ENCODE peak calls at places on chromosomes 4 and X, in seven cellular contexts. One of them, this sample, is unnamed.

GRCh38 chr4:79882806-79883205 is 190.2 kb downstream of the ANTXR2 start:
- DNase-seq in ovary: no peak
- DNase-seq in lower leg skin: no peak
- DNase-seq in endodermal cell: no peak
- DNase-seq in dorsolateral prefrontal cortex: no peak
- DNase-seq in HCT116: no peak
- DNase-seq in AG10803: peak
- DNase-seq in this sample: no peak

GRCh38 chr4:147408189-147408588 is 72.7 kb upstream of the EDNRA start:
- DNase-seq in dorsolateral prefrontal cortex: no peak
- DNase-seq in HCT116: no peak
- DNase-seq in ovary: peak
- DNase-seq in AG10803: no peak
- DNase-seq in lower leg skin: no peak
- DNase-seq in endodermal cell: no peak
- DNase-seq in this sample: no peak

GRCh38 chr4:24664956-24665355 is 80.6 kb upstream of the DHX15 start:
- DNase-seq in ovary: no peak
- DNase-seq in dorsolateral prefrontal cortex: no peak
- DNase-seq in AG10803: peak
- DNase-seq in endodermal cell: peak
- DNase-seq in lower leg skin: no peak
- DNase-seq in HCT116: no peak
- DNase-seq in this sample: no peak

GRCh38 chr4:141416219-141416618 is 195.5 kb downstream of the ZNF330 start:
- DNase-seq in endodermal cell: no peak
- DNase-seq in HCT116: no peak
- DNase-seq in ovary: no peak
- DNase-seq in AG10803: peak
- DNase-seq in dorsolateral prefrontal cortex: no peak
- DNase-seq in lower leg skin: no peak
- DNase-seq in this sample: no peak

GRCh38 chr4:100682477-100683218 is 164.8 kb upstream of the EMCN start:
- DNase-seq in ovary: no peak
- DNase-seq in HCT116: no peak
- DNase-seq in endodermal cell: no peak
- DNase-seq in AG10803: no peak
- DNase-seq in dorsolateral prefrontal cortex: no peak
- DNase-seq in lower leg skin: no peak
- DNase-seq in this sample: no peak

GRCh38 chr4:170705907-170706306 is 616.2 kb upstream of the AADAT start:
- DNase-seq in dorsolateral prefrontal cortex: no peak
- DNase-seq in AG10803: no peak
- DNase-seq in ovary: no peak
- DNase-seq in HCT116: no peak
- DNase-seq in lower leg skin: no peak
- DNase-seq in endodermal cell: no peak
- DNase-seq in this sample: no peak

GRCh38 chrX:78199851-78200250 is 60.4 kb upstream of the TAF9B start:
- DNase-seq in dorsolateral prefrontal cortex: no peak
- DNase-seq in ovary: no peak
- DNase-seq in lower leg skin: no peak
- DNase-seq in endodermal cell: no peak
- DNase-seq in HCT116: peak
- DNase-seq in AG10803: peak
- DNase-seq in this sample: peak

GRCh38 chr4:20544645-20545044 is 155.6 kb upstream of the PACRGL start:
- DNase-seq in ovary: no peak
- DNase-seq in lower leg skin: no peak
- DNase-seq in dorsolateral prefrontal cortex: no peak
- DNase-seq in endodermal cell: no peak
- DNase-seq in AG10803: peak
- DNase-seq in HCT116: peak
- DNase-seq in this sample: peak

GRCh38 chr4:124941267-124941666 is 228.7 kb upstream of the ANKRD50 start:
- DNase-seq in dorsolateral prefrontal cortex: no peak
- DNase-seq in lower leg skin: no peak
- DNase-seq in HCT116: peak
- DNase-seq in ovary: no peak
- DNase-seq in endodermal cell: no peak
- DNase-seq in AG10803: no peak
- DNase-seq in this sample: no peak

GRCh38 chr4:41044791-41045190 is 169.6 kb downstream of the APBB2 start:
- DNase-seq in HCT116: no peak
- DNase-seq in dorsolateral prefrontal cortex: no peak
- DNase-seq in endodermal cell: no peak
- DNase-seq in ovary: no peak
- DNase-seq in AG10803: no peak
- DNase-seq in lower leg skin: no peak
- DNase-seq in this sample: no peak

GRCh38 chr4:41039312-41039711 is 175.0 kb downstream of the APBB2 start:
- DNase-seq in endodermal cell: no peak
- DNase-seq in lower leg skin: no peak
- DNase-seq in HCT116: no peak
- DNase-seq in ovary: no peak
- DNase-seq in dorsolateral prefrontal cortex: no peak
- DNase-seq in AG10803: no peak
- DNase-seq in this sample: no peak

GRCh38 chr4:41038304-41038703 is 176.0 kb downstream of the APBB2 start:
- DNase-seq in endodermal cell: no peak
- DNase-seq in ovary: no peak
- DNase-seq in dorsolateral prefrontal cortex: no peak
- DNase-seq in HCT116: no peak
- DNase-seq in lower leg skin: no peak
- DNase-seq in AG10803: no peak
- DNase-seq in this sample: no peak

GRCh38 chr4:41041541-41041940 is 172.8 kb downstream of the APBB2 start:
- DNase-seq in dorsolateral prefrontal cortex: no peak
- DNase-seq in endodermal cell: no peak
- DNase-seq in AG10803: no peak
- DNase-seq in ovary: no peak
- DNase-seq in lower leg skin: no peak
- DNase-seq in HCT116: no peak
- DNase-seq in this sample: no peak

GRCh38 chr4:41044165-41044564 is 170.2 kb downstream of the APBB2 start:
- DNase-seq in HCT116: peak
- DNase-seq in ovary: no peak
- DNase-seq in endodermal cell: no peak
- DNase-seq in AG10803: no peak
- DNase-seq in dorsolateral prefrontal cortex: no peak
- DNase-seq in lower leg skin: no peak
- DNase-seq in this sample: no peak
- TF ChIP-seq CTCF in HCT116: peak
- TF ChIP-seq CTCF in ovary: no peak
- TF ChIP-seq CTCF in endodermal cell: peak
- TF ChIP-seq CTCF in AG10803: no peak
- TF ChIP-seq CTCF in dorsolateral prefrontal cortex: no peak
- TF ChIP-seq CTCF in lower leg skin: no peak
- TF ChIP-seq CTCF in this sample: no peak

GRCh38 chr4:10016169-10016568 is 5.1 kb downstream of the SLC2A9 start:
- DNase-seq in lower leg skin: no peak
- DNase-seq in dorsolateral prefrontal cortex: no peak
- DNase-seq in ovary: no peak
- DNase-seq in endodermal cell: no peak
- DNase-seq in HCT116: no peak
- DNase-seq in AG10803: no peak
- DNase-seq in this sample: no peak

GRCh38 chr4:10017037-10017893 is 4.0 kb downstream of the SLC2A9 start:
- DNase-seq in dorsolateral prefrontal cortex: no peak
- DNase-seq in endodermal cell: no peak
- DNase-seq in HCT116: no peak
- DNase-seq in ovary: no peak
- DNase-seq in AG10803: no peak
- DNase-seq in lower leg skin: no peak
- DNase-seq in this sample: no peak

GRCh38 chr4:10013722-10014121 is 7.6 kb downstream of the SLC2A9 start:
- DNase-seq in ovary: no peak
- DNase-seq in lower leg skin: no peak
- DNase-seq in dorsolateral prefrontal cortex: no peak
- DNase-seq in endodermal cell: peak
- DNase-seq in HCT116: peak
- DNase-seq in AG10803: peak
- DNase-seq in this sample: peak

GRCh38 chr4:10011885-10012284 is 9.4 kb downstream of the SLC2A9 start:
- DNase-seq in lower leg skin: no peak
- DNase-seq in dorsolateral prefrontal cortex: no peak
- DNase-seq in HCT116: no peak
- DNase-seq in ovary: no peak
- DNase-seq in AG10803: no peak
- DNase-seq in endodermal cell: no peak
- DNase-seq in this sample: no peak

DNA sequence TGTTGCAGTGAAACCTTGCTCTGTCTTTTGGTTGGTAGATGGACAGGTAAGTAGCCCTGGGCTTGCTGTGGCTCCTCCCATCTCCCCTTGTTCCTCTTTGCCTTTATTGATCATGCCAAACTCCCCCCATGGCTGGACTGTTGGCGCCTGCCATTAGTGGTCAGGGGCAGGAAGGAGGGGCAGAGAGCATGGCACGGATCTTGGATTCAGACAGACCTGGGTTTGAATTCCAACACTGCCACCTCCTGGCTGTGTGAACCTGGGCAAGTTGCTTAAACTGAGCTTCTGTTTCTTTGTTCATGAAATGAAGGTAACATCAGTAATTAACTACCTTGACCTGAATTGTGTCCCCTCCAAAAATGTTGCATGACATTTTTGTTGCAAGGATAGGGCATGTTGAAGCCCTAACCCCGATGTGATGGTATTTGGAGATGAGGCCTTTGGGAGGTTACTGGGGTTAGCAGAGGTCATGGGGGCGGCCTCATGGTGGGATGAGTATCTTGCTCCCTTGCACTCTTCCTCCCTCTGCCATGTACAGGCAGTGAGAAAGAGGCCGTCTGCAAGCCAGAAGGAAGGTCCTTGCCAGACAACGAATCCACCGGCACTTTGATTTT is 6.0 kb downstream of the SLC2A9 start:
- DNase-seq in AG10803: peak
- DNase-seq in ovary: peak
- DNase-seq in endodermal cell: peak
- DNase-seq in lower leg skin: no peak
- DNase-seq in dorsolateral prefrontal cortex: peak
- DNase-seq in HCT116: peak
- DNase-seq in this sample: peak
- TF ChIP-seq CTCF in AG10803: peak
- TF ChIP-seq CTCF in ovary: peak
- TF ChIP-seq CTCF in endodermal cell: peak
- TF ChIP-seq CTCF in lower leg skin: no peak
- TF ChIP-seq CTCF in dorsolateral prefrontal cortex: peak
- TF ChIP-seq CTCF in HCT116: peak
- TF ChIP-seq CTCF in this sample: peak

DNA sequence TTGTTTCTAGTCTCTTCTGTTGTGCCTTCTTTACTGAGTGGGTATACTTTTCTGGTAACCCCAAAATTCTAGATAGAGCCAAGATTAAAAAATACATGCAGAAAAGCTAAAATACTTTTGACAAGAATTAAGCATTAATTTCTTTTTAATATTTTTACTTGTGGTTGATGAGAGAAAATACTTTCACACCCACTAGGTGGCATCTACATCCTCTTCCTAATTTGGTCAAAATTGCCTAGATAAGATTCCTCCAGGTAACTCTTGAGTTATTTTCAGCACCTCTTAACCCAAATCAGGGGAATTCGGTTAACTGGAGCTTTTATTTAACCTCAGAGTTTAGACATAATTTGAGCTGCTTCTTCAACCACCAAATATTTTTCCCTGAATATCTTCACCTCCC is 28.4 kb upstream of the COX7B2 start:
- DNase-seq in dorsolateral prefrontal cortex: no peak
- DNase-seq in AG10803: no peak
- DNase-seq in lower leg skin: no peak
- DNase-seq in endodermal cell: no peak
- DNase-seq in ovary: no peak
- DNase-seq in HCT116: no peak
- DNase-seq in this sample: no peak
- TF ChIP-seq CTCF in dorsolateral prefrontal cortex: peak
- TF ChIP-seq CTCF in AG10803: no peak
- TF ChIP-seq CTCF in lower leg skin: no peak
- TF ChIP-seq CTCF in endodermal cell: peak
- TF ChIP-seq CTCF in ovary: no peak
- TF ChIP-seq CTCF in HCT116: no peak
- TF ChIP-seq CTCF in this sample: peak

GRCh38 chr4:162650166-162650565 is 486.4 kb upstream of the FSTL5 start:
- DNase-seq in HCT116: no peak
- DNase-seq in endodermal cell: no peak
- DNase-seq in lower leg skin: no peak
- DNase-seq in AG10803: no peak
- DNase-seq in dorsolateral prefrontal cortex: no peak
- DNase-seq in ovary: no peak
- DNase-seq in this sample: no peak

GRCh38 chr4:162644346-162644745 is 480.5 kb upstream of the FSTL5 start:
- DNase-seq in lower leg skin: no peak
- DNase-seq in dorsolateral prefrontal cortex: no peak
- DNase-seq in AG10803: peak
- DNase-seq in HCT116: no peak
- DNase-seq in ovary: no peak
- DNase-seq in endodermal cell: no peak
- DNase-seq in this sample: no peak

GRCh38 chr4:162640152-162640551 is 476.4 kb upstream of the FSTL5 start:
- DNase-seq in lower leg skin: no peak
- DNase-seq in HCT116: no peak
- DNase-seq in dorsolateral prefrontal cortex: no peak
- DNase-seq in ovary: no peak
- DNase-seq in AG10803: no peak
- DNase-seq in endodermal cell: no peak
- DNase-seq in this sample: no peak

GRCh38 chr4:162645381-162645780 is 481.6 kb upstream of the FSTL5 start:
- DNase-seq in dorsolateral prefrontal cortex: no peak
- DNase-seq in AG10803: no peak
- DNase-seq in ovary: no peak
- DNase-seq in lower leg skin: no peak
- DNase-seq in endodermal cell: no peak
- DNase-seq in HCT116: no peak
- DNase-seq in this sample: peak
- TF ChIP-seq CTCF in dorsolateral prefrontal cortex: peak
- TF ChIP-seq CTCF in AG10803: no peak
- TF ChIP-seq CTCF in ovary: no peak
- TF ChIP-seq CTCF in lower leg skin: no peak
- TF ChIP-seq CTCF in endodermal cell: peak
- TF ChIP-seq CTCF in HCT116: peak
- TF ChIP-seq CTCF in this sample: peak

DNA sequence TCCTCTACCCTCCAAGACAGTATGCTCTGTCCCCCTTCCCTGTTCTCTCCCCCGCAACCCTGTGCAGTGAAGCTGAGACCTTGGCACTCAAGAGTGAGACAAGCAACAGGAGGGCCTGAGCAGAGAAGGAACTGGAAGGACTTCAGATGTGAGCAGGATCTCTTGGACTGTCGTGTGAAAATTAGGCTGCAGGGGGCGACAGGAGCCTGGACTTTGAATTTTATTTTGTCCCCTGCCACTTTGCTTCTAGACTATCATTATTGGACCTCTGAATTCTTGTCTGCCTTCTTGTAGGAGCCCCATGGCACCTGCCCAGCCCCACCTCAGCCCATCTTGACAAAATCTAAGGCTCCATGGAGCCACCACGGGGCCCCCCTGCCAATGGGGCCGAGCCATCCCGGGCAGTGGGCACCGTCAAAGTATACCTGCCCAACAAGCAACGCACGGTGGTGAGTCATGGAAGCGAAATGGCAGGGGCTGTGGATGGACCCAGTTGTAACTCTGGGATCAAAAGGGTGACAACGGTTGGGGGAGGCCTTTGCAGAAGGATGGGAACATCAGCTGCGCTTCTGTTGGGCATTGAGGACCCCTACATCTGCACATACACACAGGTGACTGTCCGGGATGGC is 1.7 kb downstream of the ARAF start:
- DNase-seq in lower leg skin: no peak
- DNase-seq in dorsolateral prefrontal cortex: no peak
- DNase-seq in HCT116: no peak
- DNase-seq in AG10803: no peak
- DNase-seq in ovary: no peak
- DNase-seq in endodermal cell: peak
- DNase-seq in this sample: peak
- TF ChIP-seq CTCF in lower leg skin: no peak
- TF ChIP-seq CTCF in dorsolateral prefrontal cortex: peak
- TF ChIP-seq CTCF in HCT116: peak
- TF ChIP-seq CTCF in AG10803: peak
- TF ChIP-seq CTCF in ovary: no peak
- TF ChIP-seq CTCF in endodermal cell: peak
- TF ChIP-seq CTCF in this sample: peak

This sample was measured in neural progenitor cell.